ENCODE peak calls at places on chromosomes 7 and 10, in six cellular contexts. One of them, this sample, is unnamed.
A peak's percentile ranks its signal among the peaks of the same experiment; 100 is the strongest.

GRCh38 chr10:33492914-33493313 is 158.4 kb upstream of the NRP1 start:
- DNase-seq in stimulated activated CD8-positive, alpha-beta memory T cell treated with anti-CD3 and anti-CD28 coated beads, Interleukin-15, amount 100 ng/mL, for 4 hours: no peak
- DNase-seq in left colon: no peak
- DNase-seq in H7: no peak
- DNase-seq in nephron progenitor cell: no peak
- DNase-seq in GM23248: no peak
- DNase-seq in this sample: no peak

GRCh38 chr10:116815641-116816415 is 33.5 kb upstream of the ENO4 start:
- DNase-seq in stimulated activated CD8-positive, alpha-beta memory T cell treated with anti-CD3 and anti-CD28 coated beads, Interleukin-15, amount 100 ng/mL, for 4 hours: no peak
- DNase-seq in nephron progenitor cell: no peak
- DNase-seq in GM23248: peak; percentile 69
- DNase-seq in left colon: no peak
- DNase-seq in H7: no peak
- DNase-seq in this sample: no peak

GRCh38 chr7:16694806-16695205 is 48.8 kb downstream of the BZW2 start:
- DNase-seq in nephron progenitor cell: no peak
- DNase-seq in stimulated activated CD8-positive, alpha-beta memory T cell treated with anti-CD3 and anti-CD28 coated beads, Interleukin-15, amount 100 ng/mL, for 4 hours: no peak
- DNase-seq in H7: no peak
- DNase-seq in left colon: no peak
- DNase-seq in GM23248: no peak
- DNase-seq in this sample: no peak

GRCh38 chr7:151382079-151382885 is 27.6 kb downstream of the WDR86 start:
- DNase-seq in stimulated activated CD8-positive, alpha-beta memory T cell treated with anti-CD3 and anti-CD28 coated beads, Interleukin-15, amount 100 ng/mL, for 4 hours: no peak
- DNase-seq in nephron progenitor cell: no peak
- DNase-seq in GM23248: no peak
- DNase-seq in H7: peak; percentile 87
- DNase-seq in left colon: no peak
- DNase-seq in this sample: no peak

GRCh38 chr7:90816511-90817142 is 220.5 kb downstream of the CDK14 start:
- DNase-seq in GM23248: peak; percentile 99
- DNase-seq in left colon: no peak
- DNase-seq in H7: no peak
- DNase-seq in stimulated activated CD8-positive, alpha-beta memory T cell treated with anti-CD3 and anti-CD28 coated beads, Interleukin-15, amount 100 ng/mL, for 4 hours: no peak
- DNase-seq in nephron progenitor cell: no peak
- DNase-seq in this sample: peak; percentile 65

GRCh38 chr7:24290004-24290641 is 6.1 kb downstream of the NPY start:
- DNase-seq in left colon: no peak
- DNase-seq in H7: peak; percentile 66
- DNase-seq in stimulated activated CD8-positive, alpha-beta memory T cell treated with anti-CD3 and anti-CD28 coated beads, Interleukin-15, amount 100 ng/mL, for 4 hours: peak; percentile 30
- DNase-seq in GM23248: peak; percentile 28
- DNase-seq in nephron progenitor cell: peak; percentile 22
- DNase-seq in this sample: peak; percentile 10

GRCh38 chr7:38727184-38727940 is 96.2 kb upstream of the AMPH start:
- DNase-seq in left colon: no peak
- DNase-seq in nephron progenitor cell: no peak
- DNase-seq in GM23248: no peak
- DNase-seq in H7: no peak
- DNase-seq in stimulated activated CD8-positive, alpha-beta memory T cell treated with anti-CD3 and anti-CD28 coated beads, Interleukin-15, amount 100 ng/mL, for 4 hours: no peak
- DNase-seq in this sample: no peak

GRCh38 chr7:90401989-90402388 is 1.3 kb upstream of the CLDN12 start:
- DNase-seq in nephron progenitor cell: no peak
- DNase-seq in left colon: peak; percentile 59
- DNase-seq in H7: no peak
- DNase-seq in GM23248: peak; percentile 64
- DNase-seq in stimulated activated CD8-positive, alpha-beta memory T cell treated with anti-CD3 and anti-CD28 coated beads, Interleukin-15, amount 100 ng/mL, for 4 hours: no peak
- DNase-seq in this sample: peak; percentile 9

GRCh38 chr7:120538335-120538734 is 265.4 kb downstream of the KCND2 start:
- DNase-seq in GM23248: no peak
- DNase-seq in stimulated activated CD8-positive, alpha-beta memory T cell treated with anti-CD3 and anti-CD28 coated beads, Interleukin-15, amount 100 ng/mL, for 4 hours: no peak
- DNase-seq in nephron progenitor cell: no peak
- DNase-seq in left colon: no peak
- DNase-seq in H7: no peak
- DNase-seq in this sample: no peak

GRCh38 chr10:88126699-88127098 is 263.3 kb downstream of the PTEN start:
- DNase-seq in stimulated activated CD8-positive, alpha-beta memory T cell treated with anti-CD3 and anti-CD28 coated beads, Interleukin-15, amount 100 ng/mL, for 4 hours: no peak
- DNase-seq in nephron progenitor cell: no peak
- DNase-seq in GM23248: no peak
- DNase-seq in H7: no peak
- DNase-seq in left colon: no peak
- DNase-seq in this sample: no peak

GRCh38 chr7:28181921-28182517 is 1.4 kb upstream of the JAZF1 start:
- DNase-seq in left colon: no peak
- DNase-seq in H7: no peak
- DNase-seq in stimulated activated CD8-positive, alpha-beta memory T cell treated with anti-CD3 and anti-CD28 coated beads, Interleukin-15, amount 100 ng/mL, for 4 hours: no peak
- DNase-seq in nephron progenitor cell: no peak
- DNase-seq in GM23248: no peak
- DNase-seq in this sample: no peak

GRCh38 chr7:17448479-17449423 is 150.3 kb downstream of the AHR start:
- DNase-seq in nephron progenitor cell: no peak
- DNase-seq in GM23248: no peak
- DNase-seq in left colon: no peak
- DNase-seq in H7: no peak
- DNase-seq in stimulated activated CD8-positive, alpha-beta memory T cell treated with anti-CD3 and anti-CD28 coated beads, Interleukin-15, amount 100 ng/mL, for 4 hours: no peak
- DNase-seq in this sample: no peak

GRCh38 chr10:77965294-77965693 is 38.7 kb upstream of the DLG5 start:
- DNase-seq in GM23248: peak; percentile 95
- DNase-seq in left colon: no peak
- DNase-seq in stimulated activated CD8-positive, alpha-beta memory T cell treated with anti-CD3 and anti-CD28 coated beads, Interleukin-15, amount 100 ng/mL, for 4 hours: no peak
- DNase-seq in nephron progenitor cell: no peak
- DNase-seq in H7: no peak
- DNase-seq in this sample: peak; percentile 84

GRCh38 chr10:50653142-50653541 is 29.4 kb upstream of the SGMS1 start:
- DNase-seq in left colon: no peak
- DNase-seq in H7: peak; percentile 30
- DNase-seq in GM23248: peak; percentile 58
- DNase-seq in stimulated activated CD8-positive, alpha-beta memory T cell treated with anti-CD3 and anti-CD28 coated beads, Interleukin-15, amount 100 ng/mL, for 4 hours: no peak
- DNase-seq in nephron progenitor cell: no peak
- DNase-seq in this sample: peak; percentile 50

GRCh38 chr10:106043833-106044232 is 1120.7 kb downstream of the SORCS1 start:
- DNase-seq in stimulated activated CD8-positive, alpha-beta memory T cell treated with anti-CD3 and anti-CD28 coated beads, Interleukin-15, amount 100 ng/mL, for 4 hours: no peak
- DNase-seq in left colon: no peak
- DNase-seq in H7: no peak
- DNase-seq in nephron progenitor cell: no peak
- DNase-seq in GM23248: peak; percentile 46
- DNase-seq in this sample: no peak

GRCh38 chr7:30564243-30564892 is 30.3 kb upstream of the GARS1 start:
- DNase-seq in stimulated activated CD8-positive, alpha-beta memory T cell treated with anti-CD3 and anti-CD28 coated beads, Interleukin-15, amount 100 ng/mL, for 4 hours: peak; percentile 56
- DNase-seq in nephron progenitor cell: peak; percentile 86
- DNase-seq in GM23248: peak; percentile 82
- DNase-seq in H7: peak; percentile 77
- DNase-seq in left colon: peak; percentile 81
- DNase-seq in this sample: peak; percentile 90

GRCh38 chr10:28970231-28970630 is 292.9 kb downstream of the BAMBI start:
- DNase-seq in stimulated activated CD8-positive, alpha-beta memory T cell treated with anti-CD3 and anti-CD28 coated beads, Interleukin-15, amount 100 ng/mL, for 4 hours: no peak
- DNase-seq in H7: no peak
- DNase-seq in GM23248: no peak
- DNase-seq in nephron progenitor cell: no peak
- DNase-seq in left colon: no peak
- DNase-seq in this sample: no peak

GRCh38 chr10:70324341-70324861 is 40.6 kb upstream of the NPFFR1 start:
- DNase-seq in nephron progenitor cell: peak; percentile 32
- DNase-seq in GM23248: no peak
- DNase-seq in left colon: no peak
- DNase-seq in H7: peak; percentile 76
- DNase-seq in stimulated activated CD8-positive, alpha-beta memory T cell treated with anti-CD3 and anti-CD28 coated beads, Interleukin-15, amount 100 ng/mL, for 4 hours: no peak
- DNase-seq in this sample: no peak

GRCh38 chr10:96496281-96496925 is 17.3 kb downstream of the TLL2 start:
- DNase-seq in GM23248: peak; percentile 65
- DNase-seq in stimulated activated CD8-positive, alpha-beta memory T cell treated with anti-CD3 and anti-CD28 coated beads, Interleukin-15, amount 100 ng/mL, for 4 hours: no peak
- DNase-seq in left colon: peak; percentile 10
- DNase-seq in H7: peak; percentile 60
- DNase-seq in nephron progenitor cell: peak; percentile 65
- DNase-seq in this sample: peak; percentile 49

GRCh38 chr7:64882341-64883112 is 20.5 kb upstream of the ZNF273 start:
- DNase-seq in left colon: peak; percentile 41
- DNase-seq in nephron progenitor cell: no peak
- DNase-seq in H7: peak; percentile 59
- DNase-seq in GM23248: peak; percentile 90
- DNase-seq in stimulated activated CD8-positive, alpha-beta memory T cell treated with anti-CD3 and anti-CD28 coated beads, Interleukin-15, amount 100 ng/mL, for 4 hours: no peak
- DNase-seq in this sample: peak; percentile 85

GRCh38 chr10:51109821-51110533 is 35.7 kb downstream of the PRKG1 start:
- DNase-seq in stimulated activated CD8-positive, alpha-beta memory T cell treated with anti-CD3 and anti-CD28 coated beads, Interleukin-15, amount 100 ng/mL, for 4 hours: no peak
- DNase-seq in left colon: no peak
- DNase-seq in GM23248: peak; percentile 77
- DNase-seq in H7: no peak
- DNase-seq in nephron progenitor cell: no peak
- DNase-seq in this sample: peak; percentile 11

GRCh38 chr10:103590744-103591291 is 97.3 kb downstream of the NEURL1 start:
- DNase-seq in H7: peak; percentile 52
- DNase-seq in stimulated activated CD8-positive, alpha-beta memory T cell treated with anti-CD3 and anti-CD28 coated beads, Interleukin-15, amount 100 ng/mL, for 4 hours: no peak
- DNase-seq in left colon: no peak
- DNase-seq in GM23248: no peak
- DNase-seq in nephron progenitor cell: no peak
- DNase-seq in this sample: no peak

GRCh38 chr10:13089345-13089744 is 10.6 kb upstream of the OPTN start:
- DNase-seq in nephron progenitor cell: no peak
- DNase-seq in left colon: no peak
- DNase-seq in H7: no peak
- DNase-seq in stimulated activated CD8-positive, alpha-beta memory T cell treated with anti-CD3 and anti-CD28 coated beads, Interleukin-15, amount 100 ng/mL, for 4 hours: no peak
- DNase-seq in GM23248: no peak
- DNase-seq in this sample: no peak

GRCh38 chr7:91465595-91466061 is 201.4 kb downstream of the FZD1 start:
- DNase-seq in left colon: no peak
- DNase-seq in nephron progenitor cell: no peak
- DNase-seq in GM23248: no peak
- DNase-seq in H7: no peak
- DNase-seq in stimulated activated CD8-positive, alpha-beta memory T cell treated with anti-CD3 and anti-CD28 coated beads, Interleukin-15, amount 100 ng/mL, for 4 hours: no peak
- DNase-seq in this sample: no peak

This sample was measured in GM03348.